ENCODE peak calls at places on chromosome 12, in four cellular contexts. U is stimulated activated CD4-positive, alpha-beta T cell treated with anti-CD3 and anti-CD28 coated beads, Interleukin-1b, Interleukin-23, amount 100 ng/mL, for 1 hour; K is COR-L47; I is sciatic nerve. F is an unnamed sample.

GRCh38 chr12:132690112-132690511 is 2.7 kb downstream of the PXMP2 start:
- DNase-seq in U (no peak), I (no peak), K (no peak), F (no peak)

GRCh38 chr12:105878964-105879363 is 259.8 kb downstream of the NUAK1 start:
- DNase-seq in I (no peak), U (no peak), K (no peak), F (no peak)

GRCh38 chr12:40726366-40726765 is 34.1 kb downstream of the CNTN1 start:
- DNase-seq in U (no peak), I (no peak), K (no peak), F (no peak)

GRCh38 chr12:639988-640387 is 23.3 kb downstream of the NINJ2 start:
- DNase-seq in K (no peak), U (no peak), I (no peak), F (no peak)

GRCh38 chr12:47038270-47038748 is 41.1 kb upstream of the PCED1B start:
- DNase-seq in K (no peak), I (no peak), U (no peak), F (peak)

GRCh38 chr12:131897276-131897675 is 2.9 kb downstream of the ULK1 start:
- DNase-seq in I (no peak), K (no peak), U (no peak), F (no peak)

GRCh38 chr12:98332626-98333025 is 182.8 kb upstream of the TMPO start:
- DNase-seq in I (no peak), K (no peak), U (no peak), F (no peak)

GRCh38 chr12:109697270-109697553 is 16.4 kb upstream of the FAM222A start:
- DNase-seq in U (no peak), I (no peak), K (no peak), F (no peak)

GRCh38 chr12:27705263-27705662 is 5.4 kb upstream of the MRPS35 start:
- DNase-seq in U (no peak), K (no peak), I (no peak), F (no peak)

GRCh38 chr12:95848575-95849388 is 10.0 kb upstream of the SNRPF start:
- DNase-seq in K (peak), I (no peak), U (no peak), F (no peak)

GRCh38 chr12:67969134-67969782 is 20.0 kb upstream of the IFNG-AS1 start:
- DNase-seq in I (no peak), K (no peak), U (no peak), F (no peak)

GRCh38 chr12:14784471-14784870 is 18.8 kb downstream of the WBP11 start:
- DNase-seq in U (no peak), K (no peak), I (no peak), F (no peak)

GRCh38 chr12:103596981-103597380 is 9.9 kb downstream of the STAB2 start:
- DNase-seq in K (no peak), I (no peak), U (no peak), F (no peak)

GRCh38 chr12:15883536-15883935 is 1.3 kb downstream of the STRAP start:
- DNase-seq in I (no peak), K (no peak), U (no peak), F (no peak)

GRCh38 chr12:131346578-131347344 is 364.1 kb upstream of the SFSWAP start:
- DNase-seq in K (no peak), U (no peak), I (no peak), F (no peak)

GRCh38 chr12:46385439-46385838 is 12.9 kb upstream of the SLC38A2 start:
- DNase-seq in K (no peak), U (no peak), I (no peak), F (no peak)

GRCh38 chr12:51442324-51442723 is 17.7 kb downstream of the SLC4A8 start:
- DNase-seq in U (no peak), K (no peak), I (no peak), F (no peak)

GRCh38 chr12:108310489-108310888 is 28.6 kb downstream of the CMKLR1 start:
- DNase-seq in I (no peak), K (no peak), U (no peak), F (no peak)

GRCh38 chr12:6336859-6337744 is 4.8 kb downstream of the TNFRSF1A start:
- DNase-seq in I (no peak), U (no peak), K (no peak), F (no peak)

GRCh38 chr12:20438307-20438779 is 70.0 kb downstream of the PDE3A start:
- DNase-seq in U (no peak), I (no peak), K (no peak), F (no peak)

GRCh38 chr12:64627781-64628180 is 17.5 kb downstream of the RASSF3 start:
- DNase-seq in I (no peak), U (no peak), K (no peak), F (no peak)

GRCh38 chr12:103268831-103269514 is 226.8 kb downstream of the C12orf42 start:
- DNase-seq in U (no peak), I (no peak), K (peak), F (no peak)

GRCh38 chr12:3614806-3615466 is 123.9 kb downstream of the PRMT8 start:
- DNase-seq in U (no peak), K (no peak), I (no peak), F (no peak)

GRCh38 chr12:76037130-76038105 is 5.8 kb upstream of the PHLDA1 start:
- DNase-seq in K (peak), I (no peak), U (no peak), F (no peak)

GRCh38 chr12:26451763-26452162 is 256.4 kb downstream of the SSPN start:
- DNase-seq in I (no peak), K (no peak), U (no peak), F (no peak)

GRCh38 chr12:52903285-52903854 is 1.5 kb downstream of the KRT8 start:
- DNase-seq in I (peak), K (peak), U (peak), F (no peak)

GRCh38 chr12:96506776-96507175 is 17.4 kb downstream of the CFAP54 start:
- DNase-seq in I (no peak), U (no peak), K (no peak), F (no peak)

GRCh38 chr12:124109760-124110159 is 136.7 kb downstream of the ZNF664 start:
- DNase-seq in I (no peak), U (no peak), K (no peak), F (peak)

GRCh38 chr12:69834147-69834546 is 9.1 kb downstream of the MYRFL start:
- DNase-seq in U (no peak), K (no peak), I (no peak), F (no peak)

GRCh38 chr12:49108958-49109404 is 1.7 kb downstream of the LMBR1L start:
- DNase-seq in I (peak), U (no peak), K (no peak), F (no peak)

GRCh38 chr12:93358821-93359220 is 18.9 kb upstream of the NUDT4 start:
- DNase-seq in K (no peak), I (no peak), U (no peak), F (no peak)

GRCh38 chr12:130223767-130224244 is 61.5 kb downstream of the FZD10 start:
- DNase-seq in I (no peak), K (no peak), U (no peak), F (no peak)

GRCh38 chr12:131628766-131629448 is 82.0 kb upstream of the SFSWAP start:
- DNase-seq in K (no peak), I (no peak), U (no peak), F (no peak)

GRCh38 chr12:3000548-3001275 is 41.5 kb downstream of the TEAD4 start:
- DNase-seq in U (no peak), I (no peak), K (no peak), F (no peak)

GRCh38 chr12:108645686-108646596 is 12.2 kb upstream of the SELPLG start:
- DNase-seq in K (no peak), I (no peak), U (no peak), F (no peak)

GRCh38 chr12:76156314-76156713 is 71.8 kb upstream of the NAP1L1 start:
- DNase-seq in U (no peak), I (no peak), K (no peak), F (no peak)

GRCh38 chr12:78891646-78892353 is 27.2 kb downstream of the SYT1 start:
- DNase-seq in K (no peak), I (no peak), U (no peak), F (no peak)

GRCh38 chr12:123479442-123480180 is 21.7 kb downstream of the SNRNP35 start:
- DNase-seq in I (no peak), U (no peak), K (no peak), F (no peak)

GRCh38 chr12:389138-390096 is at the start of gene KDM5A:
- DNase-seq in I (peak), K (no peak), U (peak), F (peak)

F was measured in LNCaP clone FGC.